ENCODE peak calls at places on chromosome 19, in eight cellular contexts. P is BE2C; J is stimulated activated CD8-positive, alpha-beta memory T cell treated with anti-CD3 and anti-CD28 coated beads, Interleukin-2, amount 100 ng/mL, for 48 hours; M is mesothelial cell of epicardium; N is GOT3; T is Caco-2; F is stimulated activated CD4-positive, alpha-beta T cell treated with anti-CD3 and anti-CD28 coated beads, TNF-alpha, amount 100 ng/mL, for 48 hours; Q is M059J. R is an unnamed sample.

GRCh38 chr19:31595521-31595920 is 246.3 kb upstream of the TSHZ3 start:
- DNase-seq in P (no peak), J (no peak), M (no peak), N (no peak), T (no peak), F (no peak), Q (no peak), R (no peak)

GRCh38 chr19:23706657-23707056 is 19.6 kb upstream of the ZNF675 start:
- DNase-seq in P (no peak), J (no peak), M (no peak), N (no peak), T (no peak), F (no peak), Q (no peak), R (no peak)

GRCh38 chr19:51660975-51661600 is 14.5 kb upstream of the SIGLEC14 start:
- DNase-seq in P (peak), J (peak), M (peak), N (peak), T (peak), F (peak), Q (peak), R (no peak)

GRCh38 chr19:36225219-36225892 is 10.4 kb downstream of the ZNF146 start:
- DNase-seq in P (no peak), J (no peak), M (no peak), N (no peak), T (no peak), F (no peak), Q (peak), R (no peak)

GRCh38 chr19:17209126-17210036 is 5.8 kb upstream of the USE1 start:
- DNase-seq in P (peak), J (peak), M (no peak), N (no peak), T (peak), F (peak), Q (peak), R (peak)

GRCh38 chr19:18601875-18602274 is 4.7 kb downstream of the CRLF1 start:
- DNase-seq in P (no peak), J (no peak), M (no peak), N (no peak), T (no peak), F (no peak), Q (no peak), R (no peak)

GRCh38 chr19:39327990-39328705 is 7.5 kb upstream of the LRFN1 start:
- DNase-seq in P (peak), J (peak), M (peak), N (peak), T (peak), F (peak), Q (peak), R (no peak)

GRCh38 chr19:22052644-22053013 is 345 bp downstream of the ZNF257 start:
- DNase-seq in P (no peak), J (peak), M (no peak), N (no peak), T (no peak), F (peak), Q (no peak), R (no peak)

GRCh38 chr19:57026476-57026875 is 93.3 kb upstream of the USP29 start:
- DNase-seq in P (no peak), J (no peak), M (no peak), N (no peak), T (no peak), F (no peak), Q (no peak), R (no peak)

GRCh38 chr19:6270076-6270745 is 9.6 kb downstream of the MLLT1 start:
- DNase-seq in P (no peak), J (no peak), M (no peak), N (no peak), T (no peak), F (no peak), Q (no peak), R (no peak)

GRCh38 chr19:13262450-13262849 is 112.2 kb downstream of the IER2 start:
- DNase-seq in P (no peak), J (no peak), M (no peak), N (no peak), T (no peak), F (no peak), Q (peak), R (no peak)

GRCh38 chr19:13408889-13409518 is 97.3 kb downstream of the CACNA1A start:
- DNase-seq in P (no peak), J (no peak), M (no peak), N (no peak), T (no peak), F (no peak), Q (no peak), R (no peak)